ENCODE peak calls at places on chromosomes 3 and 15, in five cellular contexts. I is body of pancreas, X is PC-3, L is hepatocyte, U is psoas muscle. P is an unnamed sample.

GRCh38 chr3:125062904-125063618 is 7.3 kb upstream of the HEG1 start:
- DNase-seq in I (peak; percentile 43), X (peak; percentile 94), L (peak; percentile 59), U (no peak), P (no peak)

GRCh38 chr3:131688370-131688769 is 185.6 kb upstream of the MRPL3 start:
- DNase-seq in I (no peak), X (peak; percentile 54), L (no peak), U (no peak), P (no peak)

GRCh38 chr3:174863488-174863887 is 4.4 kb downstream of the NAALADL2 start:
- DNase-seq in I (no peak), X (peak; percentile 97), L (peak; percentile 49), U (no peak), P (no peak)

GRCh38 chr15:100783296-100783695 is 96.3 kb upstream of the ALDH1A3 start:
- DNase-seq in I (no peak), X (no peak), L (no peak), U (no peak), P (peak; percentile 72)

GRCh38 chr15:72034859-72035650 is 82.9 kb downstream of the MYO9A start:
- DNase-seq in I (no peak), X (no peak), L (no peak), U (no peak), P (no peak)

GRCh38 chr3:194688946-194689345 is 3.3 kb downstream of the FAM43A start:
- DNase-seq in I (no peak), X (no peak), L (no peak), U (no peak), P (no peak)

GRCh38 chr15:74613089-74613952 is 2.3 kb upstream of the CLK3 start:
- DNase-seq in I (no peak), X (no peak), L (peak; percentile 25), U (no peak), P (no peak)

GRCh38 chr3:47096955-47097354 is 67.0 kb downstream of the SETD2 start:
- DNase-seq in I (no peak), X (peak; percentile 46), L (no peak), U (no peak), P (no peak)

GRCh38 chr15:93302080-93302765 is 213.2 kb upstream of the RGMA start:
- DNase-seq in I (peak; percentile 22), X (no peak), L (no peak), U (no peak), P (no peak)

GRCh38 chr15:63763476-63764123 is 70.1 kb downstream of the HERC1 start:
- DNase-seq in I (no peak), X (peak; percentile 55), L (no peak), U (no peak), P (no peak)

GRCh38 chr15:52158084-52158765 is 33.0 kb downstream of the GNB5 start:
- DNase-seq in I (no peak), X (no peak), L (no peak), U (no peak), P (no peak)

GRCh38 chr3:194779729-194780224 is 94.1 kb downstream of the FAM43A start:
- DNase-seq in I (no peak), X (no peak), L (no peak), U (no peak), P (peak; percentile 55)

GRCh38 chr15:43505723-43506122 is 11.7 kb upstream of the MAP1A start:
- DNase-seq in I (no peak), X (no peak), L (peak; percentile 51), U (no peak), P (no peak)

GRCh38 chr15:62417444-62417843 is 252.4 kb upstream of the C2CD4B start:
- DNase-seq in I (no peak), X (no peak), L (no peak), U (no peak), P (no peak)

GRCh38 chr3:123883111-123883510 is 1.0 kb downstream of the MYLK start:
- DNase-seq in I (no peak), X (no peak), L (no peak), U (no peak), P (no peak)

GRCh38 chr15:52407374-52407773 is 111.8 kb upstream of the MYO5C start:
- DNase-seq in I (no peak), X (no peak), L (no peak), U (no peak), P (no peak)

GRCh38 chr3:14796403-14797077 is 22.2 kb upstream of the FGD5 start:
- DNase-seq in I (no peak), X (no peak), L (no peak), U (peak; percentile 25), P (no peak)

GRCh38 chr15:60299452-60300047 is 98.2 kb downstream of the ANXA2 start:
- DNase-seq in I (peak; percentile 34), X (peak; percentile 13), L (peak; percentile 5), U (no peak), P (no peak)

GRCh38 chr3:195250473-195251251 is 20.3 kb downstream of the XXYLT1 start:
- DNase-seq in I (peak; percentile 9), X (no peak), L (no peak), U (peak; percentile 62), P (peak; percentile 89)

GRCh38 chr15:39555885-39556284 is 25.0 kb upstream of the THBS1 start:
- DNase-seq in I (no peak), X (no peak), L (no peak), U (no peak), P (peak; percentile 32)
- TF ChIP-seq CTCF in I (no peak), X (no peak), L (no peak), U (no peak), P (no peak)

DNA sequence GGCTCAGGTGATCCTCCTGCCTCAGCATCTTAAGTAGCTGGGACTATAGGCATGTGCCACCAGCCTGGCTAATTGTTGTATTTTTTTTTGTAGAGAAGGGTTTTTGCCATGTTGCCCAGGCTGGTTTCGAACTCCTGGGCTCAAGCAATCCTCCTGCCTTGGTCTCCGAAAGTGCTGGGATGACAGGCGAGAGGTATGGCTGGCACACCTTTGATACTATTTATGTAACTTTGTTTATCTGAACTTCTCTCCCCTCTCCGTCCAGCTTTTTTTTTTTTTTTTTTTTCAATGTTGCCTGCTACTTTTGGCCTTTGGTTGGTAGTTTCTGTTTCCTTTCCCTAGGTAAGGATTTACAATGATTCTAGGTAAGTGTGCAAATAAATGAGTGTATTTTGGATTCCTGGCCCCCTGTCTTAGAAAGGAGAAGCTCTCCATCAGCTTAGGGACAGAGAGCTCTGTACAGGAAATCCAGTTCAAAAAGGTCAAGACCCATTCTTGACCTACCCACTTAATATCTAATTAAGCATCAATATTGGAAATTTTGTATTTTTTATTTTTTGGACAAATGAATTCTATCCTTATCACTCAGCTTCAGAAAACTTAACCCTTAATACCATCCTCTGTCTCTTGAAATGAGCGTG is 6.8 kb downstream of the ARL6IP5 start:
- DNase-seq in I (no peak), X (no peak), L (no peak), U (no peak), P (no peak)
- H3K4me1 ChIP-seq in I (peaks cover 97% of the 10 kb centered on the region), X (peaks cover 27% of the 10 kb centered on the region), L (peaks cover 30% of the 10 kb centered on the region), U (peaks cover 97% of the 10 kb centered on the region), P (peaks cover 96% of the 10 kb centered on the region)

GRCh38 chr15:39628821-39629220 is 47.9 kb downstream of the THBS1 start:
- DNase-seq in I (no peak), X (no peak), L (no peak), U (no peak), P (no peak)

GRCh38 chr15:39629906-39630305 is 49.0 kb downstream of the THBS1 start:
- DNase-seq in I (no peak), X (peak; percentile 59), L (no peak), U (no peak), P (no peak)

GRCh38 chr15:39628131-39628482 is 47.2 kb downstream of the THBS1 start:
- DNase-seq in I (no peak), X (no peak), L (no peak), U (no peak), P (no peak)

GRCh38 chr15:39627456-39628130 is 46.7 kb downstream of the THBS1 start:
- DNase-seq in I (no peak), X (no peak), L (no peak), U (no peak), P (no peak)

GRCh38 chr15:39629376-39629775 is 48.5 kb downstream of the THBS1 start:
- DNase-seq in I (no peak), X (peak; percentile 84), L (peak; percentile 23), U (no peak), P (no peak)
- H3K4me3 ChIP-seq in I (no peak overlapping the region), X (no peak overlapping the region), L (no peak overlapping the region), U (no peak overlapping the region), P (no peak overlapping the region)

GRCh38 chr3:44712455-44713075 is at the start of gene ZNF502:
- DNase-seq in I (peak; percentile 87), X (no peak), L (peak; percentile 83), U (peak; percentile 94), P (no peak)
- TF ChIP-seq CTCF in I (peak; percentile 48), X (no peak), L (peak; percentile 30), U (peak; percentile 36), P (no peak)

DNA sequence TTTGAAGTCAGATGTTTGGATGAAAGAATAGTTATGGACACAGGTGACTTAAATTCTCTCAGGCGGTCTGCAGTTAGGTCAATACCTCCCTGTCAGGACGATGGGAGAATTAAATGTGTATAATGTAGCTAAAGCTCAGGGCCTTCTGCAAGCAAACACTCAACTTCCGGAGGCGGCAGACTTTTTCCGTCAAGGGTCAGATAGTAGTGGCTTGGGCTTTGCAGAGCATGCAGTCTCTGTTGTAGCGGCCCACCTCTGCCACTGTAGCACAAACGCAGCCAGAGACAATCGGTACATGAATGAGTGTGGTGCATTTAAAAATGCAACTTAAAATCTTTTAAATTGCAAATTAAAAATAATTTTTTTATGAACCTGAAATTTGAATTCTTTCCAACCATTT is 47.4 kb downstream of the CMTM8 start:
- DNase-seq in I (no peak), X (no peak), L (no peak), U (no peak), P (no peak)
- H3K4me1 ChIP-seq in I (peaks cover 65% of the 10 kb centered on the region), X (no peaks in the 10 kb centered on the region), L (peaks cover 33% of the 10 kb centered on the region), U (no peaks in the 10 kb centered on the region), P (no peaks in the 10 kb centered on the region)

GRCh38 chr3:133673746-133674145 is 12.0 kb upstream of the TOPBP1 start:
- DNase-seq in I (no peak), X (no peak), L (no peak), U (no peak), P (no peak)

GRCh38 chr3:133676336-133677118 is 14.8 kb upstream of the TOPBP1 start:
- DNase-seq in I (no peak), X (no peak), L (no peak), U (no peak), P (no peak)

GRCh38 chr3:133674290-133674912 is 12.7 kb upstream of the TOPBP1 start:
- DNase-seq in I (no peak), X (no peak), L (no peak), U (no peak), P (no peak)

GRCh38 chr3:133672461-133672860 is 10.7 kb upstream of the TOPBP1 start:
- DNase-seq in I (no peak), X (no peak), L (no peak), U (no peak), P (no peak)

DNA sequence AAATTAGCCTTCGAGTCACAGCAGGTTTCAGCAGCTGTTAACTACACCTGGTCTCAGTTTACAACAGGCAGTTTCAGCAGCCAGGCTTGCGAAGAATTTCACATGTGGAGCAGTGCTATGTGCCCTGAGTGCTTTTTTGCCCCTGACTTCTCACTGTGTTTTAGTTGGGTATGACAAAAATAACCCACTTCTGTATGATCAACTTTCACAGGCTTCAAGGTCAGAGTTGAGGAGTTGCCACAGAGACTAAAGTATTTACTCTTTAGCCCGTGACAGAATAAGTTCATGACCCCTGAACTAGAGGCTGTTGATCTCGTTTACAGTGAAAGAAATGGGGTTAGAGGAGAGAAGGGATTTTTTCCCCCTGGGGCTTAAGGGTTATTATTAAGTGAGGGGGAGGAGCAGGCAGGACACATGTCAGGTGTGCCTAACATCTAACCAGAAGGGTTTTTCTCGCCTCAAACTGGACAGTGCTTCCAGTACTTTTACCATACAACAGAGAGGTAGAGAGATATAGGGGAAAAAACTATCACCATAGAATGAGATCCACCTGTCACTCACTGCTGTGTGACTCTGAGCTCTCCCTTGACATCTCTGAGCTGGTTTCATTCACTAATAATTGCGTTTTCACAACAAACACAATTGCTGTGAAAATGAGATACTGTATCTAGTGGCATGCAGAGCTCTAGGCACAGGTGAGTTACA is 14.0 kb upstream of the TOPBP1 start:
- DNase-seq in I (no peak), X (no peak), L (no peak), U (no peak), P (no peak)
- H3K4me3 ChIP-seq in I (no peak overlapping the region), X (no peak overlapping the region), L (no peak overlapping the region), U (no peak overlapping the region), P (no peak overlapping the region)

P was measured in vagina.